ENCODE peak calls at places on chromosome 3, in five cellular contexts. T, F, B, I and S are unnamed samples.

GRCh38 chr3:118110196-118110595 is 924.5 kb downstream of the IGSF11 start:
- DNase-seq in T (no peak), F (no peak), B (no peak), I (no peak), S (no peak)

GRCh38 chr3:102165367-102165766 is 269.4 kb upstream of the ZPLD1 start:
- DNase-seq in T (peak), F (no peak), B (no peak), I (no peak), S (no peak)

GRCh38 chr3:44874308-44874707 is at the start of gene TGM4:
- DNase-seq in T (no peak), F (no peak), B (no peak), I (no peak), S (peak)

GRCh38 chr3:32297366-32297765 is 58.9 kb downstream of the CMTM8 start:
- DNase-seq in T (no peak), F (no peak), B (no peak), I (peak), S (no peak)

GRCh38 chr3:146092230-146092629 is 68.8 kb downstream of the PLOD2 start:
- DNase-seq in T (peak), F (no peak), B (no peak), I (no peak), S (no peak)

GRCh38 chr3:119240101-119240581 is 537 bp downstream of the B4GALT4 start:
- DNase-seq in T (peak), F (peak), B (peak), I (no peak), S (peak)

GRCh38 chr3:147173280-147173679 is 233.1 kb downstream of the ZIC4 start:
- DNase-seq in T (no peak), F (no peak), B (no peak), I (no peak), S (no peak)

GRCh38 chr3:138230525-138230924 is 43.4 kb downstream of the ARMC8 start:
- DNase-seq in T (peak), F (no peak), B (no peak), I (no peak), S (no peak)

GRCh38 chr3:66200147-66200546 is 20.7 kb upstream of the SLC25A26 start:
- DNase-seq in T (no peak), F (no peak), B (no peak), I (no peak), S (peak)

GRCh38 chr3:144031938-144032337 is 60.3 kb downstream of the DIPK2A start:
- DNase-seq in T (peak), F (no peak), B (peak), I (no peak), S (no peak)

GRCh38 chr3:124986153-124987143 is 51.9 kb upstream of the MUC13 start:
- DNase-seq in T (peak), F (no peak), B (peak), I (no peak), S (peak)

GRCh38 chr3:98540346-98540745 is 8.6 kb downstream of the GPR15 start:
- DNase-seq in T (no peak), F (peak), B (no peak), I (no peak), S (no peak)

GRCh38 chr3:105353485-105354161 is 13.1 kb upstream of the ALCAM start:
- DNase-seq in T (peak), F (no peak), B (no peak), I (no peak), S (peak)

GRCh38 chr3:122008166-122008565 is 13.9 kb downstream of the ILDR1 start:
- DNase-seq in T (no peak), F (no peak), B (no peak), I (no peak), S (peak)

GRCh38 chr3:12894629-12895028 is 53.3 kb upstream of the RPL32 start:
- DNase-seq in T (no peak), F (no peak), B (no peak), I (no peak), S (no peak)

GRCh38 chr3:10322355-10322715 is 1.4 kb upstream of the SEC13 start:
- DNase-seq in T (no peak), F (no peak), B (no peak), I (no peak), S (no peak)

GRCh38 chr3:32862247-32863013 is 44.6 kb downstream of the TRIM71 start:
- DNase-seq in T (peak), F (no peak), B (no peak), I (no peak), S (no peak)

GRCh38 chr3:108838411-108838810 is 15.8 kb downstream of the TRAT1 start:
- DNase-seq in T (no peak), F (no peak), B (no peak), I (no peak), S (no peak)

GRCh38 chr3:73107788-73108187 is 46.3 kb downstream of the EBLN2 start:
- DNase-seq in T (no peak), F (no peak), B (no peak), I (no peak), S (peak)

GRCh38 chr3:120496278-120496975 is 45.6 kb upstream of the FSTL1 start:
- DNase-seq in T (peak), F (no peak), B (no peak), I (no peak), S (no peak)

GRCh38 chr3:129514563-129514962 is 13.9 kb upstream of the RHO start:
- DNase-seq in T (no peak), F (no peak), B (no peak), I (no peak), S (no peak)

GRCh38 chr3:71311320-71312046 is 272.0 kb downstream of the FOXP1 start:
- DNase-seq in T (no peak), F (no peak), B (no peak), I (no peak), S (no peak)

GRCh38 chr3:105139851-105140560 is 226.7 kb upstream of the ALCAM start:
- DNase-seq in T (no peak), F (no peak), B (no peak), I (no peak), S (no peak)

GRCh38 chr3:133489466-133490085 is 83.9 kb upstream of the CDV3 start:
- DNase-seq in T (peak), F (no peak), B (no peak), I (no peak), S (peak)